ENCODE peak calls at places on chromosomes 4 and X, in nine cellular contexts. O is activated CD4-positive, alpha-beta T cell treated with anti-CD3 and anti-CD28 coated beads, Interleukin-2, amount 50 U/mL, for 1 hour; K is activated T-cell treated with anti-CD3 and anti-CD28 coated beads, Interleukin-2, amount 50 U/mL, for 72 hours; H is stimulated activated effector memory CD8-positive, alpha-beta T cell treated with anti-CD3 and anti-CD28 coated beads, Interleukin-12 subunit alpha, Interleukin-12 subunit beta, amount 100 ng/mL, for 72 hours; U is stimulated activated CD4-positive, alpha-beta T cell treated with anti-CD3 and anti-CD28 coated beads, TNF-alpha, amount 100 ng/mL, for 4 hours; V is GM12865; G is transverse colon; J is NCI-H1105; N is mucosa of gallbladder. R is an unnamed sample.

GRCh38 chr4:118280501-118281218 is 72.1 kb downstream of the PRSS12 start:
- DNase-seq in O (peak), K (peak), H (no peak), U (peak), V (peak), G (peak), J (peak), N (peak), R (no peak)

GRCh38 chr4:160826339-160826679 is 1337.5 kb downstream of the FSTL5 start:
- DNase-seq in O (no peak), K (no peak), H (no peak), U (no peak), V (peak), G (no peak), J (no peak), N (no peak), R (no peak)

GRCh38 chr4:109321232-109321631 is 18.8 kb upstream of the COL25A1 start:
- DNase-seq in O (no peak), K (no peak), H (no peak), U (no peak), V (peak), G (no peak), J (no peak), N (no peak), R (no peak)

GRCh38 chrX:96703816-96704215 is 19.2 kb downstream of the DIAPH2 start:
- DNase-seq in O (no peak), K (no peak), H (no peak), U (no peak), V (no peak), G (no peak), J (no peak), N (no peak), R (no peak)

GRCh38 chr4:154490589-154491340 is 834 bp downstream of the DCHS2 start:
- DNase-seq in O (no peak), K (peak), H (no peak), U (no peak), V (no peak), G (peak), J (no peak), N (no peak), R (no peak)

GRCh38 chr4:116688536-116688935 is 396.8 kb downstream of the TRAM1L1 start:
- DNase-seq in O (no peak), K (no peak), H (no peak), U (no peak), V (no peak), G (no peak), J (no peak), N (no peak), R (no peak)

GRCh38 chr4:15695240-15695699 is 7.6 kb upstream of the BST1 start:
- DNase-seq in O (no peak), K (no peak), H (no peak), U (no peak), V (no peak), G (no peak), J (no peak), N (no peak), R (no peak)

GRCh38 chrX:150362599-150363481 is at the start of gene MAMLD1:
- DNase-seq in O (peak), K (peak), H (peak), U (no peak), V (peak), G (peak), J (no peak), N (peak), R (no peak)

GRCh38 chrX:117854806-117855205 is 261.8 kb downstream of the KLHL13 start:
- DNase-seq in O (no peak), K (no peak), H (no peak), U (no peak), V (no peak), G (no peak), J (no peak), N (no peak), R (no peak)

GRCh38 chr4:170386974-170387373 is 297.2 kb upstream of the AADAT start:
- DNase-seq in O (no peak), K (no peak), H (no peak), U (no peak), V (no peak), G (no peak), J (no peak), N (no peak), R (no peak)

GRCh38 chr4:161791796-161792556 is 371.8 kb downstream of the FSTL5 start:
- DNase-seq in O (no peak), K (no peak), H (no peak), U (no peak), V (no peak), G (no peak), J (no peak), N (no peak), R (no peak)

GRCh38 chr4:144204431-144204830 is 63.9 kb upstream of the GYPA start:
- DNase-seq in O (no peak), K (no peak), H (no peak), U (no peak), V (no peak), G (no peak), J (no peak), N (no peak), R (no peak)

GRCh38 chr4:7185487-7186030 is 6.8 kb upstream of the SORCS2 start:
- DNase-seq in O (no peak), K (no peak), H (no peak), U (no peak), V (no peak), G (no peak), J (no peak), N (no peak), R (no peak)